ENCODE peak calls at places on chromosomes 13 and 19, in seven cellular contexts. T, O, A, Y, L, G and X are unnamed samples.

GRCh38 chr19:53882391-53883050 is 524 bp downstream of the PRKCG start:
- DNase-seq in T (no peak), O (no peak), A (no peak), Y (no peak), L (no peak), G (no peak), X (no peak)

GRCh38 chr13:78593652-78594494 is 9.5 kb downstream of the POU4F1 start:
- DNase-seq in T (no peak), O (peak), A (no peak), Y (no peak), L (no peak), G (no peak), X (no peak)

GRCh38 chr13:37534181-37534580 is 64.4 kb downstream of the POSTN start:
- DNase-seq in T (no peak), O (no peak), A (no peak), Y (no peak), L (peak), G (no peak), X (peak)

GRCh38 chr19:12757544-12758274 is 6.1 kb downstream of the BEST2 start:
- DNase-seq in T (peak), O (peak), A (no peak), Y (peak), L (peak), G (peak), X (peak)

GRCh38 chr13:73602295-73602694 is 531.9 kb downstream of the KLF12 start:
- DNase-seq in T (no peak), O (peak), A (no peak), Y (no peak), L (peak), G (no peak), X (peak)

GRCh38 chr19:52646571-52647222 is 8.5 kb upstream of the ZNF83 start:
- DNase-seq in T (no peak), O (no peak), A (no peak), Y (no peak), L (peak), G (no peak), X (no peak)

GRCh38 chr13:73464758-73465628 is 406.2 kb downstream of the KLF5 start:
- DNase-seq in T (no peak), O (no peak), A (no peak), Y (peak), L (no peak), G (no peak), X (no peak)

GRCh38 chr19:27660428-27660827 is 1552.5 kb downstream of the UQCRFS1 start:
- DNase-seq in T (no peak), O (no peak), A (no peak), Y (no peak), L (no peak), G (no peak), X (no peak)

GRCh38 chr19:3368441-3368795 is 2.0 kb downstream of the NFIC start:
- DNase-seq in T (no peak), O (no peak), A (no peak), Y (no peak), L (no peak), G (no peak), X (no peak)

GRCh38 chr13:34416833-34417425 is 525.1 kb upstream of the NBEA start:
- DNase-seq in T (no peak), O (no peak), A (no peak), Y (peak), L (peak), G (no peak), X (no peak)

GRCh38 chr19:6066661-6067646 is 43.3 kb downstream of the RFX2 start:
- DNase-seq in T (peak), O (peak), A (peak), Y (peak), L (peak), G (no peak), X (peak)

GRCh38 chr19:1063909-1064660 is 2.9 kb upstream of the ARHGAP45 start:
- DNase-seq in T (peak), O (no peak), A (no peak), Y (peak), L (no peak), G (no peak), X (no peak)

GRCh38 chr13:92807343-92807742 is 419.3 kb upstream of the GPC6 start:
- DNase-seq in T (no peak), O (no peak), A (no peak), Y (no peak), L (peak), G (no peak), X (peak)

GRCh38 chr13:100859861-100860260 is 185.3 kb upstream of the TMTC4 start:
- DNase-seq in T (no peak), O (peak), A (no peak), Y (no peak), L (no peak), G (no peak), X (no peak)

GRCh38 chr19:1883784-1884183 is 1.5 kb downstream of the ABHD17A start:
- DNase-seq in T (no peak), O (no peak), A (no peak), Y (no peak), L (no peak), G (no peak), X (no peak)

GRCh38 chr19:1756705-1757445 is 3.6 kb downstream of the ONECUT3 start:
- DNase-seq in T (no peak), O (no peak), A (no peak), Y (no peak), L (no peak), G (no peak), X (no peak)

GRCh38 chr19:2332341-2333026 is 4.0 kb downstream of the SPPL2B start:
- DNase-seq in T (no peak), O (peak), A (no peak), Y (peak), L (no peak), G (no peak), X (no peak)

GRCh38 chr19:7925171-7925837 is 631 bp downstream of the CTXN1 start:
- DNase-seq in T (peak), O (peak), A (no peak), Y (peak), L (peak), G (peak), X (peak)

GRCh38 chr13:40681341-40682051 is 15.1 kb upstream of the FOXO1 start:
- DNase-seq in T (no peak), O (peak), A (no peak), Y (no peak), L (no peak), G (no peak), X (no peak)

GRCh38 chr13:111920932-111921705 is 145.8 kb upstream of the SOX1 start:
- DNase-seq in T (no peak), O (no peak), A (no peak), Y (no peak), L (no peak), G (no peak), X (no peak)

GRCh38 chr13:41401371-41401770 is 56.0 kb upstream of the RGCC start:
- DNase-seq in T (no peak), O (no peak), A (no peak), Y (no peak), L (no peak), G (no peak), X (no peak)

GRCh38 chr13:111483621-111483987 is 163.2 kb downstream of the TEX29 start:
- DNase-seq in T (no peak), O (no peak), A (no peak), Y (no peak), L (no peak), G (no peak), X (no peak)

GRCh38 chr19:12965017-12965811 is 4.2 kb upstream of the DAND5 start:
- DNase-seq in T (peak), O (peak), A (no peak), Y (peak), L (peak), G (peak), X (peak)

GRCh38 chr13:59176775-59177174 is 987.0 kb downstream of the DIAPH3 start:
- DNase-seq in T (no peak), O (no peak), A (no peak), Y (no peak), L (peak), G (no peak), X (no peak)

GRCh38 chr19:35901055-35901644 is 810 bp upstream of the NFKBID start:
- DNase-seq in T (no peak), O (no peak), A (no peak), Y (peak), L (peak), G (no peak), X (peak)

GRCh38 chr19:18789883-18790565 is 1.1 kb downstream of the COMP start:
- DNase-seq in T (peak), O (no peak), A (no peak), Y (no peak), L (no peak), G (no peak), X (no peak)

GRCh38 chr19:6826281-6826920 is 53.9 kb downstream of the VAV1 start:
- DNase-seq in T (no peak), O (no peak), A (no peak), Y (no peak), L (no peak), G (no peak), X (no peak)

GRCh38 chr19:45271709-45272108 is 20.6 kb downstream of the MARK4 start:
- DNase-seq in T (no peak), O (no peak), A (no peak), Y (no peak), L (no peak), G (no peak), X (no peak)

GRCh38 chr19:42831221-42832019 is 48.1 kb downstream of the PSG1 start:
- DNase-seq in T (no peak), O (no peak), A (peak), Y (no peak), L (no peak), G (no peak), X (no peak)

GRCh38 chr13:99722419-99722818 is 221.1 kb downstream of the TM9SF2 start:
- DNase-seq in T (no peak), O (no peak), A (no peak), Y (no peak), L (no peak), G (no peak), X (no peak)

GRCh38 chr13:108086678-108087077 is 128.7 kb downstream of the LIG4 start:
- DNase-seq in T (no peak), O (no peak), A (peak), Y (no peak), L (no peak), G (no peak), X (peak)

GRCh38 chr19:10193666-10194499 is 870 bp downstream of the DNMT1 start:
- DNase-seq in T (no peak), O (peak), A (no peak), Y (no peak), L (peak), G (peak), X (peak)

GRCh38 chr19:49333426-49334288 is 1.5 kb upstream of the CD37 start:
- DNase-seq in T (no peak), O (no peak), A (no peak), Y (peak), L (no peak), G (peak), X (no peak)

GRCh38 chr19:19668230-19669012 is at the start of gene ZNF101:
- DNase-seq in T (peak), O (peak), A (peak), Y (peak), L (peak), G (peak), X (peak)

GRCh38 chr13:81988542-81988941 is 1647.6 kb upstream of the SPRY2 start:
- DNase-seq in T (no peak), O (no peak), A (no peak), Y (no peak), L (no peak), G (no peak), X (no peak)

GRCh38 chr19:9936151-9937000 is at the start of gene OLFM2:
- DNase-seq in T (peak), O (peak), A (no peak), Y (no peak), L (no peak), G (peak), X (no peak)

GRCh38 chr13:39364797-39365468 is 238.1 kb downstream of the LHFPL6 start:
- DNase-seq in T (peak), O (no peak), A (peak), Y (no peak), L (peak), G (no peak), X (no peak)